ENCODE peak calls at places on chromosome 12, in ten cellular contexts. One of them, this sample, is unnamed.

GRCh38 chr12:27233814-27234213 is 10.3 kb upstream of the STK38L start:
- DNase-seq in AG04449: no peak
- DNase-seq in left ventricle myocardium inferior: no peak
- DNase-seq in Calu3: no peak
- DNase-seq in stomach: no peak
- DNase-seq in hepatocyte: no peak
- DNase-seq in HCT116: no peak
- DNase-seq in lower leg skin: no peak
- DNase-seq in CD8-positive, alpha-beta T cell: no peak
- DNase-seq in GM13977: no peak
- DNase-seq in this sample: no peak

GRCh38 chr12:86193931-86194330 is 62.3 kb downstream of the MGAT4C start:
- DNase-seq in lower leg skin: no peak
- DNase-seq in hepatocyte: no peak
- DNase-seq in stomach: no peak
- DNase-seq in Calu3: no peak
- DNase-seq in left ventricle myocardium inferior: no peak
- DNase-seq in GM13977: no peak
- DNase-seq in CD8-positive, alpha-beta T cell: no peak
- DNase-seq in HCT116: no peak
- DNase-seq in AG04449: no peak
- DNase-seq in this sample: no peak

GRCh38 chr12:8734873-8735381 is 37.1 kb downstream of the RIMKLB start:
- DNase-seq in lower leg skin: no peak
- DNase-seq in stomach: no peak
- DNase-seq in Calu3: no peak
- DNase-seq in GM13977: no peak
- DNase-seq in AG04449: peak
- DNase-seq in CD8-positive, alpha-beta T cell: no peak
- DNase-seq in HCT116: no peak
- DNase-seq in left ventricle myocardium inferior: no peak
- DNase-seq in hepatocyte: no peak
- DNase-seq in this sample: peak

GRCh38 chr12:57461904-57462306 is 2.3 kb downstream of the GLI1 start:
- DNase-seq in left ventricle myocardium inferior: no peak
- DNase-seq in CD8-positive, alpha-beta T cell: no peak
- DNase-seq in stomach: no peak
- DNase-seq in AG04449: no peak
- DNase-seq in GM13977: peak
- DNase-seq in Calu3: no peak
- DNase-seq in HCT116: no peak
- DNase-seq in lower leg skin: no peak
- DNase-seq in hepatocyte: no peak
- DNase-seq in this sample: peak

GRCh38 chr12:3249081-3249800 is 172.1 kb downstream of the TSPAN9 start:
- DNase-seq in stomach: no peak
- DNase-seq in Calu3: no peak
- DNase-seq in CD8-positive, alpha-beta T cell: no peak
- DNase-seq in lower leg skin: no peak
- DNase-seq in hepatocyte: no peak
- DNase-seq in left ventricle myocardium inferior: no peak
- DNase-seq in AG04449: no peak
- DNase-seq in HCT116: no peak
- DNase-seq in GM13977: no peak
- DNase-seq in this sample: no peak

GRCh38 chr12:118136559-118137003 is 657 bp downstream of the PEBP1 start:
- DNase-seq in HCT116: no peak
- DNase-seq in Calu3: peak
- DNase-seq in CD8-positive, alpha-beta T cell: peak
- DNase-seq in left ventricle myocardium inferior: peak
- DNase-seq in hepatocyte: peak
- DNase-seq in AG04449: no peak
- DNase-seq in GM13977: peak
- DNase-seq in lower leg skin: peak
- DNase-seq in stomach: peak
- DNase-seq in this sample: peak

GRCh38 chr12:32881107-32881506 is 15.5 kb downstream of the PKP2 start:
- DNase-seq in HCT116: no peak
- DNase-seq in GM13977: no peak
- DNase-seq in hepatocyte: no peak
- DNase-seq in lower leg skin: peak
- DNase-seq in AG04449: no peak
- DNase-seq in left ventricle myocardium inferior: no peak
- DNase-seq in Calu3: no peak
- DNase-seq in stomach: no peak
- DNase-seq in CD8-positive, alpha-beta T cell: no peak
- DNase-seq in this sample: no peak

GRCh38 chr12:43011383-43011926 is 421.9 kb upstream of the PRICKLE1 start:
- DNase-seq in AG04449: no peak
- DNase-seq in left ventricle myocardium inferior: no peak
- DNase-seq in HCT116: no peak
- DNase-seq in hepatocyte: no peak
- DNase-seq in GM13977: peak
- DNase-seq in stomach: no peak
- DNase-seq in lower leg skin: no peak
- DNase-seq in CD8-positive, alpha-beta T cell: no peak
- DNase-seq in Calu3: no peak
- DNase-seq in this sample: no peak

GRCh38 chr12:68498736-68499135 is 112.0 kb upstream of the RAP1B start:
- DNase-seq in HCT116: no peak
- DNase-seq in AG04449: no peak
- DNase-seq in stomach: no peak
- DNase-seq in Calu3: no peak
- DNase-seq in lower leg skin: no peak
- DNase-seq in hepatocyte: no peak
- DNase-seq in CD8-positive, alpha-beta T cell: no peak
- DNase-seq in left ventricle myocardium inferior: no peak
- DNase-seq in GM13977: no peak
- DNase-seq in this sample: no peak
- TF ChIP-seq CTCF in HCT116: peak
- TF ChIP-seq CTCF in AG04449: no peak
- TF ChIP-seq CTCF in stomach: no peak
- TF ChIP-seq CTCF in Calu3: no peak
- TF ChIP-seq CTCF in lower leg skin: no peak
- TF ChIP-seq CTCF in hepatocyte: no peak
- TF ChIP-seq CTCF in CD8-positive, alpha-beta T cell: no peak
- TF ChIP-seq CTCF in left ventricle myocardium inferior: no peak
- TF ChIP-seq CTCF in GM13977: no peak
- TF ChIP-seq CTCF in this sample: no peak

GRCh38 chr12:41365653-41366131 is 177.6 kb downstream of the PDZRN4 start:
- DNase-seq in lower leg skin: no peak
- DNase-seq in AG04449: no peak
- DNase-seq in CD8-positive, alpha-beta T cell: no peak
- DNase-seq in hepatocyte: no peak
- DNase-seq in GM13977: no peak
- DNase-seq in stomach: no peak
- DNase-seq in Calu3: no peak
- DNase-seq in HCT116: no peak
- DNase-seq in left ventricle myocardium inferior: no peak
- DNase-seq in this sample: no peak

GRCh38 chr12:41362511-41362910 is 174.4 kb downstream of the PDZRN4 start:
- DNase-seq in lower leg skin: no peak
- DNase-seq in HCT116: no peak
- DNase-seq in GM13977: no peak
- DNase-seq in Calu3: no peak
- DNase-seq in CD8-positive, alpha-beta T cell: no peak
- DNase-seq in AG04449: no peak
- DNase-seq in hepatocyte: no peak
- DNase-seq in left ventricle myocardium inferior: no peak
- DNase-seq in stomach: no peak
- DNase-seq in this sample: no peak

GRCh38 chr12:41364211-41364610 is 176.1 kb downstream of the PDZRN4 start:
- DNase-seq in stomach: no peak
- DNase-seq in hepatocyte: no peak
- DNase-seq in lower leg skin: no peak
- DNase-seq in Calu3: no peak
- DNase-seq in left ventricle myocardium inferior: no peak
- DNase-seq in CD8-positive, alpha-beta T cell: no peak
- DNase-seq in AG04449: no peak
- DNase-seq in HCT116: no peak
- DNase-seq in GM13977: no peak
- DNase-seq in this sample: no peak

GRCh38 chr12:41368006-41368405 is 179.9 kb downstream of the PDZRN4 start:
- DNase-seq in left ventricle myocardium inferior: no peak
- DNase-seq in AG04449: no peak
- DNase-seq in stomach: no peak
- DNase-seq in HCT116: peak
- DNase-seq in GM13977: no peak
- DNase-seq in CD8-positive, alpha-beta T cell: no peak
- DNase-seq in Calu3: no peak
- DNase-seq in lower leg skin: no peak
- DNase-seq in hepatocyte: no peak
- DNase-seq in this sample: peak
- TF ChIP-seq CTCF in left ventricle myocardium inferior: peak
- TF ChIP-seq CTCF in AG04449: peak
- TF ChIP-seq CTCF in stomach: no peak
- TF ChIP-seq CTCF in HCT116: peak
- TF ChIP-seq CTCF in GM13977: peak
- TF ChIP-seq CTCF in CD8-positive, alpha-beta T cell: no peak
- TF ChIP-seq CTCF in Calu3: no peak
- TF ChIP-seq CTCF in lower leg skin: no peak
- TF ChIP-seq CTCF in hepatocyte: peak
- TF ChIP-seq CTCF in this sample: peak

GRCh38 chr12:80193900-80194299 is 94.6 kb downstream of the OTOGL start:
- DNase-seq in hepatocyte: no peak
- DNase-seq in CD8-positive, alpha-beta T cell: no peak
- DNase-seq in lower leg skin: no peak
- DNase-seq in AG04449: no peak
- DNase-seq in left ventricle myocardium inferior: no peak
- DNase-seq in GM13977: no peak
- DNase-seq in stomach: no peak
- DNase-seq in Calu3: no peak
- DNase-seq in HCT116: no peak
- DNase-seq in this sample: no peak

GRCh38 chr12:80190001-80190400 is 90.7 kb downstream of the OTOGL start:
- DNase-seq in GM13977: no peak
- DNase-seq in Calu3: no peak
- DNase-seq in lower leg skin: no peak
- DNase-seq in stomach: no peak
- DNase-seq in left ventricle myocardium inferior: no peak
- DNase-seq in hepatocyte: no peak
- DNase-seq in CD8-positive, alpha-beta T cell: no peak
- DNase-seq in HCT116: no peak
- DNase-seq in AG04449: no peak
- DNase-seq in this sample: no peak

GRCh38 chr12:80189241-80189640 is 89.9 kb downstream of the OTOGL start:
- DNase-seq in Calu3: no peak
- DNase-seq in CD8-positive, alpha-beta T cell: no peak
- DNase-seq in left ventricle myocardium inferior: no peak
- DNase-seq in HCT116: no peak
- DNase-seq in hepatocyte: no peak
- DNase-seq in stomach: no peak
- DNase-seq in AG04449: peak
- DNase-seq in GM13977: no peak
- DNase-seq in lower leg skin: no peak
- DNase-seq in this sample: peak

GRCh38 chr12:80195143-80195726 is 95.9 kb downstream of the OTOGL start:
- DNase-seq in GM13977: peak
- DNase-seq in lower leg skin: no peak
- DNase-seq in HCT116: peak
- DNase-seq in stomach: no peak
- DNase-seq in Calu3: peak
- DNase-seq in hepatocyte: peak
- DNase-seq in left ventricle myocardium inferior: no peak
- DNase-seq in CD8-positive, alpha-beta T cell: no peak
- DNase-seq in AG04449: no peak
- DNase-seq in this sample: peak

DNA sequence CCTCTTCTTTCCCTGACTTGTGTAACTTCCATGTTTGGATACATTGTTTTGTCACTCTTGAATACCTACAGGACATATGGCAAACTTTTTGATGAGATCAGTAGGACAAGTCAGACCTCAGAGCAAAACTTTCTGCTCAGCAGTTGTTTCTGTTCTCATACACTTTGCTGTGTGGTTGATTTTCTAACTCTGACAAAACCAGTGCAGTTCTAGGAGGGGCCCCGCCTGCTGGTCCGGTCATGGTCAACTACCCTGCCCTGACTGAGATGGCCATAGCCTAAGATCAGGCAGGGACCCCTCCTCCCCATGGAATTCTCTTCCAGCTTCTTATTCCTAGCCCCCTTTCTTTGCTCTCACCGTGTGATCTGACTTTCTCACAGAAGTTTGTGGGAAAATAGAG is 92.8 kb downstream of the OTOGL start:
- DNase-seq in lower leg skin: no peak
- DNase-seq in hepatocyte: no peak
- DNase-seq in Calu3: no peak
- DNase-seq in HCT116: no peak
- DNase-seq in stomach: no peak
- DNase-seq in CD8-positive, alpha-beta T cell: no peak
- DNase-seq in left ventricle myocardium inferior: no peak
- DNase-seq in GM13977: no peak
- DNase-seq in AG04449: no peak
- DNase-seq in this sample: no peak
- TF ChIP-seq CTCF in lower leg skin: no peak
- TF ChIP-seq CTCF in hepatocyte: no peak
- TF ChIP-seq CTCF in Calu3: no peak
- TF ChIP-seq CTCF in HCT116: no peak
- TF ChIP-seq CTCF in stomach: no peak
- TF ChIP-seq CTCF in CD8-positive, alpha-beta T cell: no peak
- TF ChIP-seq CTCF in left ventricle myocardium inferior: no peak
- TF ChIP-seq CTCF in GM13977: no peak
- TF ChIP-seq CTCF in AG04449: no peak
- TF ChIP-seq CTCF in this sample: peak

GRCh38 chr12:12007001-12007712 is 63.6 kb upstream of the BCL2L14 start:
- DNase-seq in Calu3: no peak
- DNase-seq in lower leg skin: no peak
- DNase-seq in CD8-positive, alpha-beta T cell: peak
- DNase-seq in HCT116: no peak
- DNase-seq in stomach: no peak
- DNase-seq in left ventricle myocardium inferior: no peak
- DNase-seq in AG04449: no peak
- DNase-seq in GM13977: peak
- DNase-seq in hepatocyte: no peak
- DNase-seq in this sample: peak

GRCh38 chr12:12010277-12011031 is 60.3 kb upstream of the BCL2L14 start:
- DNase-seq in lower leg skin: peak
- DNase-seq in left ventricle myocardium inferior: peak
- DNase-seq in stomach: no peak
- DNase-seq in GM13977: peak
- DNase-seq in hepatocyte: no peak
- DNase-seq in Calu3: no peak
- DNase-seq in AG04449: no peak
- DNase-seq in HCT116: no peak
- DNase-seq in CD8-positive, alpha-beta T cell: peak
- DNase-seq in this sample: peak

GRCh38 chr12:12007713-12008231 is 63.0 kb upstream of the BCL2L14 start:
- DNase-seq in lower leg skin: no peak
- DNase-seq in left ventricle myocardium inferior: no peak
- DNase-seq in CD8-positive, alpha-beta T cell: no peak
- DNase-seq in stomach: no peak
- DNase-seq in hepatocyte: no peak
- DNase-seq in Calu3: no peak
- DNase-seq in AG04449: no peak
- DNase-seq in HCT116: no peak
- DNase-seq in GM13977: no peak
- DNase-seq in this sample: no peak

GRCh38 chr12:12008232-12008850 is 62.4 kb upstream of the BCL2L14 start:
- DNase-seq in stomach: no peak
- DNase-seq in hepatocyte: no peak
- DNase-seq in GM13977: no peak
- DNase-seq in left ventricle myocardium inferior: no peak
- DNase-seq in lower leg skin: no peak
- DNase-seq in CD8-positive, alpha-beta T cell: peak
- DNase-seq in Calu3: no peak
- DNase-seq in HCT116: no peak
- DNase-seq in AG04449: no peak
- DNase-seq in this sample: no peak

GRCh38 chr12:12008931-12009611 is 61.7 kb upstream of the BCL2L14 start:
- DNase-seq in hepatocyte: no peak
- DNase-seq in HCT116: no peak
- DNase-seq in AG04449: no peak
- DNase-seq in Calu3: peak
- DNase-seq in left ventricle myocardium inferior: no peak
- DNase-seq in GM13977: peak
- DNase-seq in stomach: no peak
- DNase-seq in lower leg skin: no peak
- DNase-seq in CD8-positive, alpha-beta T cell: peak
- DNase-seq in this sample: peak
- TF ChIP-seq CTCF in hepatocyte: peak
- TF ChIP-seq CTCF in HCT116: peak
- TF ChIP-seq CTCF in AG04449: no peak
- TF ChIP-seq CTCF in Calu3: no peak
- TF ChIP-seq CTCF in left ventricle myocardium inferior: no peak
- TF ChIP-seq CTCF in GM13977: peak
- TF ChIP-seq CTCF in stomach: no peak
- TF ChIP-seq CTCF in lower leg skin: no peak
- TF ChIP-seq CTCF in CD8-positive, alpha-beta T cell: peak
- TF ChIP-seq CTCF in this sample: peak